ENCODE peak calls at places on chromosomes 4 and X, in seven cellular contexts. One of them, this sample, is unnamed.

GRCh38 chr4:157075811-157076577 is at the start of gene GLRB:
- DNase-seq in AG04449: no peak
- DNase-seq in body of pancreas: peak; percentile 61
- DNase-seq in stimulated activated naive CD8-positive, alpha-beta T cell treated with anti-CD3 and anti-CD28 coated beads, Interleukin-15, amount 100 ng/mL, for 72 hours: no peak
- DNase-seq in LoVo: no peak
- DNase-seq in activated CD8-positive, alpha-beta memory T cell treated with anti-CD3 and anti-CD28 coated beads, Interleukin-2, amount 50 U/mL, for 4 hours: no peak
- DNase-seq in pulmonary artery endothelial cell: no peak
- DNase-seq in this sample: no peak

GRCh38 chr4:158890294-158890693 is 121.5 kb downstream of the FNIP2 start:
- DNase-seq in activated CD8-positive, alpha-beta memory T cell treated with anti-CD3 and anti-CD28 coated beads, Interleukin-2, amount 50 U/mL, for 4 hours: no peak
- DNase-seq in LoVo: no peak
- DNase-seq in pulmonary artery endothelial cell: no peak
- DNase-seq in AG04449: no peak
- DNase-seq in stimulated activated naive CD8-positive, alpha-beta T cell treated with anti-CD3 and anti-CD28 coated beads, Interleukin-15, amount 100 ng/mL, for 72 hours: no peak
- DNase-seq in body of pancreas: no peak
- DNase-seq in this sample: no peak

GRCh38 chr4:21949073-21949457 is 493 bp upstream of the KCNIP4 start:
- DNase-seq in AG04449: no peak
- DNase-seq in LoVo: no peak
- DNase-seq in activated CD8-positive, alpha-beta memory T cell treated with anti-CD3 and anti-CD28 coated beads, Interleukin-2, amount 50 U/mL, for 4 hours: no peak
- DNase-seq in body of pancreas: peak; percentile 26
- DNase-seq in stimulated activated naive CD8-positive, alpha-beta T cell treated with anti-CD3 and anti-CD28 coated beads, Interleukin-15, amount 100 ng/mL, for 72 hours: no peak
- DNase-seq in pulmonary artery endothelial cell: no peak
- DNase-seq in this sample: peak; percentile 9

GRCh38 chrX:107323786-107324492 is 117.5 kb downstream of the DNAAF6 start:
- DNase-seq in LoVo: no peak
- DNase-seq in AG04449: no peak
- DNase-seq in activated CD8-positive, alpha-beta memory T cell treated with anti-CD3 and anti-CD28 coated beads, Interleukin-2, amount 50 U/mL, for 4 hours: peak; percentile 14
- DNase-seq in pulmonary artery endothelial cell: no peak
- DNase-seq in stimulated activated naive CD8-positive, alpha-beta T cell treated with anti-CD3 and anti-CD28 coated beads, Interleukin-15, amount 100 ng/mL, for 72 hours: no peak
- DNase-seq in body of pancreas: no peak
- DNase-seq in this sample: no peak

GRCh38 chr4:46329118-46329976 is 60.6 kb downstream of the GABRA2 start:
- DNase-seq in AG04449: no peak
- DNase-seq in stimulated activated naive CD8-positive, alpha-beta T cell treated with anti-CD3 and anti-CD28 coated beads, Interleukin-15, amount 100 ng/mL, for 72 hours: no peak
- DNase-seq in activated CD8-positive, alpha-beta memory T cell treated with anti-CD3 and anti-CD28 coated beads, Interleukin-2, amount 50 U/mL, for 4 hours: no peak
- DNase-seq in LoVo: peak; percentile 6
- DNase-seq in pulmonary artery endothelial cell: no peak
- DNase-seq in body of pancreas: peak; percentile 43
- DNase-seq in this sample: no peak

GRCh38 chr4:90127223-90127705 is at the start of gene CCSER1:
- DNase-seq in LoVo: peak; percentile 83
- DNase-seq in pulmonary artery endothelial cell: peak; percentile 7
- DNase-seq in stimulated activated naive CD8-positive, alpha-beta T cell treated with anti-CD3 and anti-CD28 coated beads, Interleukin-15, amount 100 ng/mL, for 72 hours: peak; percentile 16
- DNase-seq in activated CD8-positive, alpha-beta memory T cell treated with anti-CD3 and anti-CD28 coated beads, Interleukin-2, amount 50 U/mL, for 4 hours: peak; percentile 15
- DNase-seq in body of pancreas: peak; percentile 88
- DNase-seq in AG04449: no peak
- DNase-seq in this sample: peak; percentile 10

GRCh38 chr4:3218824-3219760 is 29.9 kb upstream of the MSANTD1 start:
- DNase-seq in activated CD8-positive, alpha-beta memory T cell treated with anti-CD3 and anti-CD28 coated beads, Interleukin-2, amount 50 U/mL, for 4 hours: no peak
- DNase-seq in body of pancreas: peak; percentile 5
- DNase-seq in AG04449: no peak
- DNase-seq in stimulated activated naive CD8-positive, alpha-beta T cell treated with anti-CD3 and anti-CD28 coated beads, Interleukin-15, amount 100 ng/mL, for 72 hours: no peak
- DNase-seq in LoVo: no peak
- DNase-seq in pulmonary artery endothelial cell: no peak
- DNase-seq in this sample: no peak

GRCh38 chr4:42282081-42282901 is 115.0 kb upstream of the SHISA3 start:
- DNase-seq in pulmonary artery endothelial cell: peak; percentile 46
- DNase-seq in activated CD8-positive, alpha-beta memory T cell treated with anti-CD3 and anti-CD28 coated beads, Interleukin-2, amount 50 U/mL, for 4 hours: no peak
- DNase-seq in AG04449: peak; percentile 3
- DNase-seq in stimulated activated naive CD8-positive, alpha-beta T cell treated with anti-CD3 and anti-CD28 coated beads, Interleukin-15, amount 100 ng/mL, for 72 hours: peak; percentile 34
- DNase-seq in LoVo: peak; percentile 70
- DNase-seq in body of pancreas: peak; percentile 49
- DNase-seq in this sample: no peak

GRCh38 chr4:109301691-109302365 is 630 bp downstream of the COL25A1 start:
- DNase-seq in LoVo: no peak
- DNase-seq in activated CD8-positive, alpha-beta memory T cell treated with anti-CD3 and anti-CD28 coated beads, Interleukin-2, amount 50 U/mL, for 4 hours: no peak
- DNase-seq in AG04449: no peak
- DNase-seq in pulmonary artery endothelial cell: no peak
- DNase-seq in stimulated activated naive CD8-positive, alpha-beta T cell treated with anti-CD3 and anti-CD28 coated beads, Interleukin-15, amount 100 ng/mL, for 72 hours: no peak
- DNase-seq in body of pancreas: peak; percentile 8
- DNase-seq in this sample: no peak

GRCh38 chrX:80550722-80551121 is 130.5 kb downstream of the TENT5D start:
- DNase-seq in stimulated activated naive CD8-positive, alpha-beta T cell treated with anti-CD3 and anti-CD28 coated beads, Interleukin-15, amount 100 ng/mL, for 72 hours: no peak
- DNase-seq in body of pancreas: no peak
- DNase-seq in activated CD8-positive, alpha-beta memory T cell treated with anti-CD3 and anti-CD28 coated beads, Interleukin-2, amount 50 U/mL, for 4 hours: no peak
- DNase-seq in AG04449: no peak
- DNase-seq in LoVo: no peak
- DNase-seq in pulmonary artery endothelial cell: no peak
- DNase-seq in this sample: no peak

GRCh38 chrX:50157545-50158125 is 43.2 kb downstream of the AKAP4 start:
- DNase-seq in stimulated activated naive CD8-positive, alpha-beta T cell treated with anti-CD3 and anti-CD28 coated beads, Interleukin-15, amount 100 ng/mL, for 72 hours: no peak
- DNase-seq in AG04449: no peak
- DNase-seq in pulmonary artery endothelial cell: no peak
- DNase-seq in activated CD8-positive, alpha-beta memory T cell treated with anti-CD3 and anti-CD28 coated beads, Interleukin-2, amount 50 U/mL, for 4 hours: no peak
- DNase-seq in LoVo: no peak
- DNase-seq in body of pancreas: peak; percentile 22
- DNase-seq in this sample: no peak

GRCh38 chr4:96227515-96227914 is 387.6 kb downstream of the PDHA2 start:
- DNase-seq in activated CD8-positive, alpha-beta memory T cell treated with anti-CD3 and anti-CD28 coated beads, Interleukin-2, amount 50 U/mL, for 4 hours: no peak
- DNase-seq in body of pancreas: no peak
- DNase-seq in AG04449: no peak
- DNase-seq in stimulated activated naive CD8-positive, alpha-beta T cell treated with anti-CD3 and anti-CD28 coated beads, Interleukin-15, amount 100 ng/mL, for 72 hours: no peak
- DNase-seq in LoVo: no peak
- DNase-seq in pulmonary artery endothelial cell: no peak
- DNase-seq in this sample: no peak

GRCh38 chr4:7513731-7514130 is 79.0 kb upstream of the PSAPL1 start:
- DNase-seq in AG04449: peak; percentile 4
- DNase-seq in LoVo: peak; percentile 10
- DNase-seq in activated CD8-positive, alpha-beta memory T cell treated with anti-CD3 and anti-CD28 coated beads, Interleukin-2, amount 50 U/mL, for 4 hours: no peak
- DNase-seq in pulmonary artery endothelial cell: no peak
- DNase-seq in body of pancreas: no peak
- DNase-seq in stimulated activated naive CD8-positive, alpha-beta T cell treated with anti-CD3 and anti-CD28 coated beads, Interleukin-15, amount 100 ng/mL, for 72 hours: no peak
- DNase-seq in this sample: no peak

GRCh38 chr4:152348670-152349069 is 187.2 kb downstream of the FBXW7 start:
- DNase-seq in stimulated activated naive CD8-positive, alpha-beta T cell treated with anti-CD3 and anti-CD28 coated beads, Interleukin-15, amount 100 ng/mL, for 72 hours: no peak
- DNase-seq in AG04449: no peak
- DNase-seq in LoVo: no peak
- DNase-seq in body of pancreas: no peak
- DNase-seq in pulmonary artery endothelial cell: no peak
- DNase-seq in activated CD8-positive, alpha-beta memory T cell treated with anti-CD3 and anti-CD28 coated beads, Interleukin-2, amount 50 U/mL, for 4 hours: no peak
- DNase-seq in this sample: no peak

GRCh38 chr4:32826169-32826568 is 2106.0 kb downstream of the PCDH7 start:
- DNase-seq in activated CD8-positive, alpha-beta memory T cell treated with anti-CD3 and anti-CD28 coated beads, Interleukin-2, amount 50 U/mL, for 4 hours: no peak
- DNase-seq in pulmonary artery endothelial cell: no peak
- DNase-seq in body of pancreas: no peak
- DNase-seq in AG04449: no peak
- DNase-seq in stimulated activated naive CD8-positive, alpha-beta T cell treated with anti-CD3 and anti-CD28 coated beads, Interleukin-15, amount 100 ng/mL, for 72 hours: no peak
- DNase-seq in LoVo: no peak
- DNase-seq in this sample: no peak

GRCh38 chr4:28686618-28687017 is 1826.0 kb downstream of the STIM2 start:
- DNase-seq in AG04449: no peak
- DNase-seq in LoVo: no peak
- DNase-seq in activated CD8-positive, alpha-beta memory T cell treated with anti-CD3 and anti-CD28 coated beads, Interleukin-2, amount 50 U/mL, for 4 hours: no peak
- DNase-seq in body of pancreas: peak; percentile 42
- DNase-seq in stimulated activated naive CD8-positive, alpha-beta T cell treated with anti-CD3 and anti-CD28 coated beads, Interleukin-15, amount 100 ng/mL, for 72 hours: no peak
- DNase-seq in pulmonary artery endothelial cell: no peak
- DNase-seq in this sample: no peak

GRCh38 chrX:153333271-153333670 is 682 bp upstream of the ZNF275 start:
- DNase-seq in body of pancreas: no peak
- DNase-seq in pulmonary artery endothelial cell: no peak
- DNase-seq in stimulated activated naive CD8-positive, alpha-beta T cell treated with anti-CD3 and anti-CD28 coated beads, Interleukin-15, amount 100 ng/mL, for 72 hours: no peak
- DNase-seq in LoVo: no peak
- DNase-seq in AG04449: peak; percentile 53
- DNase-seq in activated CD8-positive, alpha-beta memory T cell treated with anti-CD3 and anti-CD28 coated beads, Interleukin-2, amount 50 U/mL, for 4 hours: no peak
- DNase-seq in this sample: no peak